ENCODE peak calls at places on chromosomes 16 and 17, in ten cellular contexts. Y is GM23248, G is PC-3, F is MM.1S, D is fibroblast of lung, C is astrocyte, O is HepG2, Q is neural progenitor cell, S is HCT116, I is GM12878. P is an unnamed sample.

GRCh38 chr16:20332411-20332810 is 5.1 kb upstream of the GP2 start:
- DNase-seq in F (no peak), Q (no peak), D (no peak), S (no peak), G (no peak), O (no peak), C (no peak), Y (no peak), I (no peak), P (no peak)

GRCh38 chr16:59543641-59544040 is 809.5 kb upstream of the GOT2 start:
- DNase-seq in C (peak; percentile 93), F (no peak), I (no peak), S (no peak), D (peak; percentile 96), O (no peak), Q (no peak), Y (peak; percentile 28), G (peak; percentile 78), P (no peak)

GRCh38 chr17:64781394-64781793 is 119.3 kb upstream of the SMURF2 start:
- DNase-seq in I (no peak), Q (peak; percentile 50), C (peak; percentile 14), S (no peak), Y (peak; percentile 52), G (no peak), F (peak; percentile 34), D (peak; percentile 34), O (no peak), P (no peak)

GRCh38 chr16:12458591-12459400 is 344.9 kb downstream of the CPPED1 start:
- DNase-seq in Q (no peak), C (no peak), D (no peak), Y (no peak), F (no peak), O (no peak), G (no peak), I (no peak), S (no peak), P (no peak)

GRCh38 chr17:60604686-60605334 is 4.8 kb downstream of the PPM1D start:
- DNase-seq in D (peak; percentile 88), G (peak; percentile 25), S (peak; percentile 29), I (no peak), O (no peak), Q (no peak), Y (peak; percentile 89), C (peak; percentile 82), F (no peak), P (no peak)

GRCh38 chr16:1371054-1371978 is 19.6 kb downstream of the GNPTG start:
- DNase-seq in O (no peak), F (no peak), Q (no peak), C (no peak), I (no peak), G (no peak), S (no peak), D (no peak), Y (no peak), P (no peak)

GRCh38 chr16:71205482-71206131 is 24.9 kb downstream of the HYDIN start:
- DNase-seq in D (no peak), C (no peak), O (no peak), S (no peak), Y (no peak), F (no peak), I (no peak), G (no peak), Q (no peak), P (no peak)

GRCh38 chr17:36485805-36486203 is 677 bp upstream of the ZNHIT3 start:
- DNase-seq in S (no peak), O (no peak), I (no peak), G (no peak), F (no peak), D (no peak), Y (peak; percentile 8), C (no peak), Q (peak; percentile 55), P (peak; percentile 52)

GRCh38 chr17:57462007-57462579 is 205.8 kb downstream of the MSI2 start:
- DNase-seq in Q (no peak), O (no peak), D (no peak), I (no peak), S (no peak), Y (no peak), F (no peak), C (no peak), G (no peak), P (no peak)

GRCh38 chr17:37742114-37742761 is 2.6 kb downstream of the HNF1B start:
- DNase-seq in G (peak; percentile 16), D (peak; percentile 17), Y (peak; percentile 40), I (no peak), C (no peak), S (no peak), Q (peak; percentile 75), O (no peak), F (no peak), P (no peak)

GRCh38 chr16:29023279-29024278 is 38.7 kb downstream of the LAT start:
- DNase-seq in C (no peak), Y (peak; percentile 56), D (peak; percentile 10), Q (no peak), G (peak; percentile 51), I (no peak), S (no peak), O (no peak), F (no peak), P (no peak)

GRCh38 chr17:77836557-77837041 is 121.9 kb upstream of the TNRC6C start:
- DNase-seq in F (no peak), C (peak; percentile 84), G (peak; percentile 98), D (peak; percentile 87), O (no peak), Q (no peak), I (no peak), Y (peak; percentile 66), S (peak; percentile 65), P (no peak)

GRCh38 chr17:77163001-77163400 is 22.2 kb downstream of the SEC14L1 start:
- DNase-seq in G (no peak), C (no peak), F (peak; percentile 41), Y (no peak), S (no peak), O (no peak), I (no peak), D (no peak), Q (no peak), P (no peak)

GRCh38 chr16:680967-681745 is 946 bp downstream of the STUB1 start:
- DNase-seq in D (peak; percentile 58), Q (peak; percentile 53), S (no peak), G (peak; percentile 44), Y (peak; percentile 88), F (peak; percentile 33), C (peak; percentile 37), O (peak; percentile 49), I (no peak), P (no peak)

GRCh38 chr17:29107933-29108805 is 65.2 kb downstream of the PIPOX start:
- DNase-seq in D (peak; percentile 16), I (no peak), O (peak; percentile 25), Y (no peak), S (peak; percentile 22), F (no peak), C (no peak), G (peak; percentile 50), Q (no peak), P (no peak)
- H3K27ac ChIP-seq in D (no peak overlapping the region), I (no peak overlapping the region), O (peak overlapping the region; percentile 22), Y (no peak overlapping the region), S (peak overlapping the region; percentile 25), F (no peak overlapping the region), C (no peak overlapping the region), G (peak overlapping the region; percentile 21), Q (no peak overlapping the region), P (no peak overlapping the region)

GRCh38 chr17:79023180-79023705 is 726 bp upstream of the C1QTNF1 start:
- DNase-seq in I (no peak), C (no peak), O (no peak), S (no peak), F (no peak), Q (no peak), D (no peak), G (no peak), Y (no peak), P (no peak)

GRCh38 chr17:79026345-79027273 is 2.6 kb downstream of the C1QTNF1 start:
- DNase-seq in O (peak; percentile 99), C (peak; percentile 31), S (peak; percentile 61), F (no peak), Q (no peak), Y (peak; percentile 73), D (peak; percentile 54), I (no peak), G (peak; percentile 95), P (no peak)

GRCh38 chr17:79027274-79027924 is 3.4 kb downstream of the C1QTNF1 start:
- DNase-seq in S (no peak), G (no peak), Q (no peak), O (peak; percentile 94), Y (peak; percentile 43), D (no peak), C (no peak), I (no peak), F (no peak), P (no peak)

GRCh38 chr17:79023886-79024771 is at the start of gene C1QTNF1:
- DNase-seq in Q (peak; percentile 86), Y (peak; percentile 78), C (no peak), S (no peak), D (no peak), F (peak; percentile 21), G (peak; percentile 75), I (no peak), O (no peak), P (no peak)

GRCh38 chr17:79024901-79025737 is 1.1 kb downstream of the C1QTNF1 start:
- DNase-seq in Q (no peak), Y (peak; percentile 50), F (no peak), G (peak; percentile 54), O (no peak), I (no peak), C (no peak), S (no peak), D (no peak), P (no peak)
- H3K9ac ChIP-seq in Q (no peak overlapping the region), Y (peak overlapping the region; percentile 76), F (no peak overlapping the region), G (peak overlapping the region; percentile 68), O (peak overlapping the region; percentile 21), I (no peak overlapping the region), C (peak overlapping the region; percentile 51), S (peak overlapping the region; percentile 60), D (peak overlapping the region; percentile 39), P (no peak overlapping the region)

GRCh38 chr17:46817151-46817900 is 1.2 kb downstream of the WNT3 start:
- DNase-seq in I (no peak), C (no peak), Q (peak; percentile 39), S (no peak), G (no peak), O (no peak), Y (no peak), F (no peak), D (no peak), P (no peak)
- TF ChIP-seq EZH2 in I (no peak), C (peak; percentile 87), Q (peak; percentile 79), S (no peak), G (no peak), O (no peak), Y (peak; percentile 95), F (no peak), D (peak; percentile 41), P (no peak)

DNA sequence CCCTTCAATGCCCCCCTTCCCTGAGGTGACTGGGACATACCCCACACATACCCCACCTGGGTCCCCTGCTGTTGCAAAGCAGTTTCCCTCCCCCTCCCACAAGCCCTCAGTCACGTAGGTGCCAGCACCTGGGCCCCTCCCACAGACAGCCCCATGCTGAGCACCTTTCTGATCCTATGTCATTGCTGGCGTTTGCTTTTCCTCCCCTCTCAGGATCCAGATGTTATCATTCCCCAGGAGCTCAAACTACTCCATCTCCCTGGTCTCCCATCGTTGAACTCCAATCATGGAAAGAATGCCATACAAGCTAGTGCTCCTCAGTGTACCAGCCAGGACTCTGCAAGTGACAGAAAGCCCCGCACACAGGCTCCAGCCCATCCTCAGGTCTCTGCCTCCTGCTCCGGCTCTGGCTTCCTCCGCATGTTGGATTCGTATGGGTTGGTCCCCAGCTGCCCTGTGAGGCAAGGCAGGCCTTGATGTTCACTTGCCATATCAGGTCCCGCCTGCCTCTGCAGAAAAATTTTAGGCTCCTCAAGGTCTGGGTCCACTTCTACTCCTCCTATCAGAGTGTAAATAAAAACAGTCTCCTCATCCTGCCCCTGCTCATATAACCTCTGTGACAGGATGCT is 31.4 kb upstream of the MED9 start:
- DNase-seq in I (no peak), Q (no peak), G (no peak), C (no peak), S (no peak), O (no peak), F (no peak), Y (no peak), D (no peak), P (no peak)
- H3K27ac ChIP-seq in I (no peak overlapping the region), Q (no peak overlapping the region), G (peak overlapping the region; percentile 91), C (peak overlapping the region; percentile 22), S (peak overlapping the region; percentile 5), O (peak overlapping the region; percentile 61), F (no peak overlapping the region), Y (peak overlapping the region; percentile 18), D (peak overlapping the region; percentile 50), P (no peak overlapping the region)